ENCODE peak calls at places on chromosomes 3 and 15, in six cellular contexts. J is RWPE1; T is MCF 10A; K is heart left ventricle; B is psoas muscle; W is CD4-positive, alpha-beta T cell. H is an unnamed sample.

GRCh38 chr15:31365655-31366127 is 39.1 kb downstream of the KLF13 start:
- DNase-seq in K (peak; percentile 90), W (peak; percentile 69), B (peak; percentile 98), J (peak; percentile 70), T (peak; percentile 92), H (peak; percentile 72)

GRCh38 chr15:75713338-75713895 is 769 bp upstream of the CSPG4 start:
- DNase-seq in W (no peak), B (peak; percentile 70), J (no peak), T (peak; percentile 21), K (no peak), H (no peak)

GRCh38 chr3:105731686-105732085 is 137.1 kb downstream of the CBLB start:
- DNase-seq in T (no peak), W (no peak), B (no peak), J (no peak), K (no peak), H (no peak)

GRCh38 chr15:80449825-80450224 is 45.6 kb downstream of the ARNT2 start:
- DNase-seq in B (no peak), T (no peak), J (no peak), W (no peak), K (no peak), H (no peak)

GRCh38 chr3:138389841-138390581 is 41.6 kb downstream of the MRAS start:
- DNase-seq in B (peak; percentile 67), T (peak; percentile 92), W (no peak), J (peak; percentile 91), K (peak; percentile 58), H (peak; percentile 91)

GRCh38 chr3:139117136-139117675 is 72.5 kb upstream of the PRR23C start:
- DNase-seq in B (no peak), K (no peak), W (no peak), T (peak; percentile 39), J (no peak), H (peak; percentile 45)

GRCh38 chr3:177596248-177596821 is 399.1 kb upstream of the TBL1XR1 start:
- DNase-seq in B (no peak), W (no peak), T (peak; percentile 83), J (no peak), K (no peak), H (peak; percentile 12)

GRCh38 chr3:148856404-148856803 is 8.7 kb upstream of the CPA3 start:
- DNase-seq in K (no peak), J (no peak), T (no peak), B (no peak), W (no peak), H (no peak)

GRCh38 chr3:13229291-13229949 is 156.2 kb upstream of the IQSEC1 start:
- DNase-seq in T (peak; percentile 65), J (peak; percentile 32), B (no peak), W (no peak), K (no peak), H (peak; percentile 13)

GRCh38 chr3:46266598-46266997 is 24.3 kb downstream of the CCR3 start:
- DNase-seq in J (no peak), W (no peak), K (no peak), B (no peak), T (peak; percentile 21), H (no peak)

GRCh38 chr3:131231710-131232348 is 149.7 kb upstream of the NUDT16 start:
- DNase-seq in T (peak; percentile 5), J (no peak), K (no peak), W (no peak), B (no peak), H (peak; percentile 13)

GRCh38 chr15:79381593-79381992 is 50.5 kb upstream of the MINAR1 start:
- DNase-seq in B (no peak), T (no peak), K (no peak), J (no peak), W (no peak), H (no peak)

GRCh38 chr3:115081444-115081843 is 65.6 kb downstream of the ZBTB20 start:
- DNase-seq in T (no peak), K (no peak), W (no peak), B (no peak), J (no peak), H (no peak)

GRCh38 chr15:64490598-64491259 is 30.4 kb downstream of the ZNF609 start:
- DNase-seq in J (no peak), T (no peak), B (no peak), W (no peak), K (no peak), H (no peak)

GRCh38 chr15:52289629-52290081 is 5.9 kb downstream of the MYO5C start:
- DNase-seq in B (no peak), K (no peak), W (no peak), J (peak; percentile 25), T (peak; percentile 45), H (no peak)

GRCh38 chr3:154684440-154684839 is 254.4 kb upstream of the GPR149 start:
- DNase-seq in B (no peak), T (no peak), J (no peak), W (no peak), K (no peak), H (no peak)

GRCh38 chr3:168047190-168047795 is 48.4 kb downstream of the GOLIM4 start:
- DNase-seq in B (no peak), K (no peak), J (peak; percentile 62), W (no peak), T (peak; percentile 81), H (peak; percentile 87)

GRCh38 chr15:69031013-69032001 is 16.8 kb downstream of the NOX5 start:
- DNase-seq in K (peak; percentile 32), B (peak; percentile 67), W (no peak), T (no peak), J (no peak), H (no peak)

GRCh38 chr3:189249987-189250386 is 78.2 kb downstream of the TPRG1 start:
- DNase-seq in T (no peak), B (no peak), J (no peak), K (no peak), W (no peak), H (no peak)

GRCh38 chr15:89115547-89115946 is 27.3 kb downstream of the ABHD2 start:
- DNase-seq in K (no peak), J (no peak), T (no peak), W (no peak), B (no peak), H (no peak)

GRCh38 chr15:41203395-41203794 is 27.2 kb downstream of the EXD1 start:
- DNase-seq in T (no peak), K (no peak), J (no peak), B (no peak), W (no peak), H (no peak)

DNA sequence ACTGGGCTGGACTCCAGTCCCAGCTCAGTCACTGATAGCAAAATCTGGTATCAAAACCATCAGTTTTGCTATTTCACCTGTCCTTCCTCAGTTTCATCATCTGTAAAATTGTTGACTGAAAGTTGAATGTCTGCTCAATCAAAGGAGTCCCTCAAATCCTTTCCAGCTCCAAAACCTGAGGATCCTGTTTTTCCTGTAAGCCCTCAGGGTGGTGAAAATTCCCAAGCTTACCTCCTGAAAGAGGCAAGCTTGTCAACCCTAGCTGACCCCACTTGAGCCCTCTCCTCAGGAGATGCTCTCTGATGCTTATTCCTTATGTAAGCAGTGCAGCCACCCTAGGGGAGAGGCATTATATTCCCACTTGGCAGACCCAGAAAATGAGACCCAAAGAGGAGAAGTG is 82.6 kb downstream of the HMG20A start:
- DNase-seq in W (no peak), J (no peak), T (no peak), K (no peak), B (no peak), H (no peak)
- TF ChIP-seq CTCF in W (no peak), J (no peak), T (no peak), K (no peak), B (no peak), H (no peak)

GRCh38 chr3:22700876-22701275 is 502.3 kb upstream of the UBE2E2 start:
- DNase-seq in J (no peak), B (no peak), K (no peak), T (no peak), W (no peak), H (no peak)

DNA sequence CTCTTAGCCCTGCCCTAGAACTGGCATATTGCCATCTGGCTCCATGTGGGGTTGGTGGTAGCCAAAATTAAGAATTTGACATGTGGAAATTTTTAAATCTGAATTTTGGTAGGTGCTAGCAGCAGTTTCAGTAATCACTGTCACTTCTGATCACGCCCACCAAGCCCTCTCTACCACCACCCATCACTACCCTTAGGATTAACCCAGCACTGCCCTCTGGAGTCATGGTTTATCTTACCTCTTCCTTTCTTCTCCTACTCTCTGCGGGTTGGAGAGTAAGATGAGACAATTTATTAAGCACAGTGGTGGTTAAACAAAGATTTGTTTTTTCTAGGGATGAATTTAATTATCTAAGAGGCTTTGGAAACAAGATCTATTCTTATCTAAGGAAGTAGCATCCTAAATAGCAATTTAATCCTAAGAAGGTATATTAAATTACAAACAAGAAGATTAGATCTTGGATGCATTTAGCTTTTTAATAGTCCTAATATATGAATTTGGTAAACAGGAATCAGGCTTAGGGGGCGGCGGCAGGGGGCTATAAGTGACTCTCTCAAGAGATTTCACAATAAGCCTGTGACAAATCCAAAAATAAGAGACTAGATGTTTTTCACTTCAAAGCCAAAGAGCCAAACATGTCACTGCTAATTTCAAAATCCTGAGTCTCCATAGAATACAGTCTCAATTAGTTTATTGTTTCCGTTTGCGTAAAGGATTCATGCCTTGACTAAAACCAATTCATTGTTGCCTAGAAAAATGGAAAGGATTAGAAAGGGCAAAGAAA is 498.4 kb upstream of the UBE2E2 start:
- DNase-seq in K (no peak), T (no peak), J (no peak), B (no peak), W (no peak), H (no peak)
- TF ChIP-seq CTCF in K (no peak), T (no peak), J (no peak), B (no peak), W (no peak), H (no peak)

GRCh38 chr15:46088486-46089437 is 453.9 kb downstream of the SQOR start:
- DNase-seq in K (no peak), B (no peak), J (peak; percentile 8), T (no peak), W (no peak), H (peak; percentile 9)

GRCh38 chr15:46089438-46090044 is 454.7 kb downstream of the SQOR start:
- DNase-seq in B (no peak), W (no peak), T (no peak), K (no peak), J (no peak), H (no peak)

DNA sequence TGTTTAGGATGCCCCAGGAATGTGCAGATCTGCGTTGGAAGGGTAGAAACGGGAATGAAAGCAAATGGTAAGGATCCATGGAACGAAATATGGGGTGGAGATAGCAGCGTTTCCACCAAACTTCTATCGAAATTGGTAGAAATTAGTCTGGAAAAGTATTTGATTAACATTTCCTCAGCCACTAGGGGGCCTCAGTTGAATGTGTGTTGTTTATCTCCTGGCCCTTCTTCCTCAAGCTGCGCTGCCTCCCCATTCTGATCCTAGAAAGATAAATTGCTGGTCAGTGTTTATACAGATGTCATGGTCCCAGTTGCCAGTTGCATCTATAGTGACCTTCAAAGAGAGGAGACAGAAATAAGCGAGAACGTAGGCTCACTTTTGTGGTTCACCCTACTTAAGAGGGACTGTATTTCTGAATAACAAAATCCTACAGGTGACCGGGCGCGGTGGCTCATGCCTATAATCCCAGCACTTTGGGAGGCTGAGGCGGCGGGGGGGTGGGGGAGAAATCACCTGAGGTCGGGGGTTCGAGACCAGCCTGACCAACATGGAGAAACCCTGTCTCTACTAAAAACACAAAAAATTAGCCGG is 457.1 kb downstream of the SQOR start:
- DNase-seq in T (peak; percentile 16), W (no peak), B (no peak), K (no peak), J (no peak), H (peak; percentile 11)
- TF ChIP-seq CTCF in T (peak; percentile 67), W (no peak), B (peak; percentile 26), K (peak; percentile 29), J (peak; percentile 45), H (peak; percentile 81)

DNA sequence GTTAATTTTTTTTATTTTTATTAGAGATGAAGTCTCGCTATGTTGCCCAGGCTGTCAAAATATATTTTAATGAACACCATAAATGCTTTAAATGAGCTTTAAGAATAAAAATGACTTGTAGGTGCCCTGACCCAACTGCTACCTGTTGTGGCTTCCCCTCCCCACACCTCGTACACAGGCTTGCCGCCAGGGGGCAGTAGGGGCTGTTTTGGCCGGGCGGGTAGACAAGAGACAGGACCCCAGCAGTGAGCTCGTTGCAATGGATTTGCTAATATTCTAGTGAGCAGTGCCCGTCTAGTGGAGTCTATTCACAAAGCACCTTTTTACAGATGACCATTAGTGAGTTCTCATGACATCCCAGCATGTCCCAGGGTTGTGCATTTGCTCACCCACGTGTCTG is 418.1 kb downstream of the OCA2 start:
- DNase-seq in T (no peak), W (no peak), K (no peak), J (no peak), B (no peak), H (no peak)
- TF ChIP-seq CTCF in T (no peak), W (no peak), K (no peak), J (no peak), B (no peak), H (no peak)